ENCODE peak calls at places on chromosomes 16 and 17, in five cellular contexts. One of them, this sample, is unnamed.

GRCh38 chr16:64440421-64440831 is 681.4 kb downstream of the CDH11 start:
- DNase-seq in astrocyte: peak; percentile 99
- DNase-seq in spleen: no peak
- DNase-seq in cardiac septum: no peak
- DNase-seq in stimulated activated CD8-positive, alpha-beta memory T cell treated with anti-CD3 and anti-CD28 coated beads, Interleukin-4, amount 100 ng/mL, for 48 hours: no peak
- DNase-seq in this sample: no peak

GRCh38 chr16:73086108-73086507 is 38.2 kb upstream of the ZFHX3 start:
- DNase-seq in spleen: no peak
- DNase-seq in cardiac septum: no peak
- DNase-seq in astrocyte: no peak
- DNase-seq in stimulated activated CD8-positive, alpha-beta memory T cell treated with anti-CD3 and anti-CD28 coated beads, Interleukin-4, amount 100 ng/mL, for 48 hours: no peak
- DNase-seq in this sample: no peak

GRCh38 chr16:49834496-49835009 is 21.4 kb downstream of the ZNF423 start:
- DNase-seq in cardiac septum: no peak
- DNase-seq in spleen: no peak
- DNase-seq in stimulated activated CD8-positive, alpha-beta memory T cell treated with anti-CD3 and anti-CD28 coated beads, Interleukin-4, amount 100 ng/mL, for 48 hours: no peak
- DNase-seq in astrocyte: no peak
- DNase-seq in this sample: peak; percentile 67

GRCh38 chr16:49269231-49269630 is 12.4 kb downstream of the CBLN1 start:
- DNase-seq in cardiac septum: no peak
- DNase-seq in stimulated activated CD8-positive, alpha-beta memory T cell treated with anti-CD3 and anti-CD28 coated beads, Interleukin-4, amount 100 ng/mL, for 48 hours: no peak
- DNase-seq in spleen: no peak
- DNase-seq in astrocyte: no peak
- DNase-seq in this sample: no peak

GRCh38 chr16:10558746-10559641 is 21.4 kb downstream of the EMP2 start:
- DNase-seq in astrocyte: peak; percentile 59
- DNase-seq in stimulated activated CD8-positive, alpha-beta memory T cell treated with anti-CD3 and anti-CD28 coated beads, Interleukin-4, amount 100 ng/mL, for 48 hours: no peak
- DNase-seq in spleen: peak; percentile 82
- DNase-seq in cardiac septum: peak; percentile 86
- DNase-seq in this sample: no peak

GRCh38 chr17:1125775-1126120 is 54.0 kb downstream of the ABR start:
- DNase-seq in spleen: no peak
- DNase-seq in astrocyte: no peak
- DNase-seq in stimulated activated CD8-positive, alpha-beta memory T cell treated with anti-CD3 and anti-CD28 coated beads, Interleukin-4, amount 100 ng/mL, for 48 hours: no peak
- DNase-seq in cardiac septum: no peak
- DNase-seq in this sample: no peak

GRCh38 chr16:83928341-83929055 is 24.5 kb upstream of the OSGIN1 start:
- DNase-seq in stimulated activated CD8-positive, alpha-beta memory T cell treated with anti-CD3 and anti-CD28 coated beads, Interleukin-4, amount 100 ng/mL, for 48 hours: no peak
- DNase-seq in spleen: no peak
- DNase-seq in astrocyte: peak; percentile 66
- DNase-seq in cardiac septum: no peak
- DNase-seq in this sample: no peak

GRCh38 chr16:4512473-4512872 is 26.1 kb downstream of the CDIP1 start:
- DNase-seq in stimulated activated CD8-positive, alpha-beta memory T cell treated with anti-CD3 and anti-CD28 coated beads, Interleukin-4, amount 100 ng/mL, for 48 hours: no peak
- DNase-seq in astrocyte: no peak
- DNase-seq in cardiac septum: no peak
- DNase-seq in spleen: peak; percentile 58
- DNase-seq in this sample: no peak

GRCh38 chr16:29862383-29862883 is 593 bp downstream of the CDIPT start:
- DNase-seq in cardiac septum: no peak
- DNase-seq in stimulated activated CD8-positive, alpha-beta memory T cell treated with anti-CD3 and anti-CD28 coated beads, Interleukin-4, amount 100 ng/mL, for 48 hours: no peak
- DNase-seq in astrocyte: no peak
- DNase-seq in spleen: no peak
- DNase-seq in this sample: no peak

GRCh38 chr17:81322271-81323082 is 27.4 kb upstream of the SLC38A10 start:
- DNase-seq in cardiac septum: no peak
- DNase-seq in astrocyte: no peak
- DNase-seq in spleen: no peak
- DNase-seq in stimulated activated CD8-positive, alpha-beta memory T cell treated with anti-CD3 and anti-CD28 coated beads, Interleukin-4, amount 100 ng/mL, for 48 hours: peak; percentile 76
- DNase-seq in this sample: no peak

GRCh38 chr16:47779201-47780016 is 318.3 kb downstream of the PHKB start:
- DNase-seq in stimulated activated CD8-positive, alpha-beta memory T cell treated with anti-CD3 and anti-CD28 coated beads, Interleukin-4, amount 100 ng/mL, for 48 hours: peak; percentile 43
- DNase-seq in astrocyte: peak; percentile 29
- DNase-seq in spleen: peak; percentile 73
- DNase-seq in cardiac septum: no peak
- DNase-seq in this sample: peak; percentile 79

GRCh38 chr17:30805944-30806456 is 18.5 kb downstream of the CRLF3 start:
- DNase-seq in spleen: no peak
- DNase-seq in cardiac septum: no peak
- DNase-seq in stimulated activated CD8-positive, alpha-beta memory T cell treated with anti-CD3 and anti-CD28 coated beads, Interleukin-4, amount 100 ng/mL, for 48 hours: no peak
- DNase-seq in astrocyte: no peak
- DNase-seq in this sample: no peak

GRCh38 chr16:65547799-65548446 is 426.1 kb upstream of the CDH11 start:
- DNase-seq in astrocyte: peak; percentile 100
- DNase-seq in stimulated activated CD8-positive, alpha-beta memory T cell treated with anti-CD3 and anti-CD28 coated beads, Interleukin-4, amount 100 ng/mL, for 48 hours: no peak
- DNase-seq in cardiac septum: no peak
- DNase-seq in spleen: no peak
- DNase-seq in this sample: no peak

GRCh38 chr17:72715906-72716572 is 376.4 kb downstream of the SLC39A11 start:
- DNase-seq in cardiac septum: no peak
- DNase-seq in astrocyte: peak; percentile 97
- DNase-seq in spleen: no peak
- DNase-seq in stimulated activated CD8-positive, alpha-beta memory T cell treated with anti-CD3 and anti-CD28 coated beads, Interleukin-4, amount 100 ng/mL, for 48 hours: no peak
- DNase-seq in this sample: peak; percentile 20

GRCh38 chr17:42200702-42201101 is 6.4 kb upstream of the GHDC start:
- DNase-seq in stimulated activated CD8-positive, alpha-beta memory T cell treated with anti-CD3 and anti-CD28 coated beads, Interleukin-4, amount 100 ng/mL, for 48 hours: no peak
- DNase-seq in cardiac septum: no peak
- DNase-seq in astrocyte: peak; percentile 36
- DNase-seq in spleen: no peak
- DNase-seq in this sample: no peak

GRCh38 chr17:45090711-45091110 is 29.6 kb downstream of the NMT1 start:
- DNase-seq in spleen: peak; percentile 35
- DNase-seq in astrocyte: no peak
- DNase-seq in stimulated activated CD8-positive, alpha-beta memory T cell treated with anti-CD3 and anti-CD28 coated beads, Interleukin-4, amount 100 ng/mL, for 48 hours: no peak
- DNase-seq in cardiac septum: no peak
- DNase-seq in this sample: no peak

GRCh38 chr16:67694611-67695010 is 24.5 kb downstream of the GFOD2 start:
- DNase-seq in stimulated activated CD8-positive, alpha-beta memory T cell treated with anti-CD3 and anti-CD28 coated beads, Interleukin-4, amount 100 ng/mL, for 48 hours: no peak
- DNase-seq in spleen: no peak
- DNase-seq in astrocyte: no peak
- DNase-seq in cardiac septum: no peak
- DNase-seq in this sample: no peak

GRCh38 chr17:44210342-44211192 is 8.9 kb downstream of the UBTF start:
- DNase-seq in stimulated activated CD8-positive, alpha-beta memory T cell treated with anti-CD3 and anti-CD28 coated beads, Interleukin-4, amount 100 ng/mL, for 48 hours: peak; percentile 93
- DNase-seq in cardiac septum: peak; percentile 96
- DNase-seq in astrocyte: peak; percentile 56
- DNase-seq in spleen: peak; percentile 99
- DNase-seq in this sample: peak; percentile 88

GRCh38 chr16:49377196-49377755 is 3.7 kb downstream of the C16orf78 start:
- DNase-seq in stimulated activated CD8-positive, alpha-beta memory T cell treated with anti-CD3 and anti-CD28 coated beads, Interleukin-4, amount 100 ng/mL, for 48 hours: no peak
- DNase-seq in cardiac septum: no peak
- DNase-seq in astrocyte: no peak
- DNase-seq in spleen: no peak
- DNase-seq in this sample: no peak

GRCh38 chr17:1431631-1432104 is 24.4 kb downstream of the CRK start:
- DNase-seq in astrocyte: no peak
- DNase-seq in cardiac septum: no peak
- DNase-seq in stimulated activated CD8-positive, alpha-beta memory T cell treated with anti-CD3 and anti-CD28 coated beads, Interleukin-4, amount 100 ng/mL, for 48 hours: no peak
- DNase-seq in spleen: no peak
- DNase-seq in this sample: no peak

GRCh38 chr17:35088647-35088910 is 25.1 kb upstream of the RFFL start:
- DNase-seq in cardiac septum: no peak
- DNase-seq in astrocyte: no peak
- DNase-seq in spleen: no peak
- DNase-seq in stimulated activated CD8-positive, alpha-beta memory T cell treated with anti-CD3 and anti-CD28 coated beads, Interleukin-4, amount 100 ng/mL, for 48 hours: no peak
- DNase-seq in this sample: no peak

GRCh38 chr16:31134625-31135534 is 647 bp downstream of the PRSS8 start:
- DNase-seq in astrocyte: no peak
- DNase-seq in cardiac septum: no peak
- DNase-seq in stimulated activated CD8-positive, alpha-beta memory T cell treated with anti-CD3 and anti-CD28 coated beads, Interleukin-4, amount 100 ng/mL, for 48 hours: no peak
- DNase-seq in spleen: no peak
- DNase-seq in this sample: no peak

GRCh38 chr16:20520103-20520502 is 56.1 kb downstream of the ACSM2B start:
- DNase-seq in cardiac septum: no peak
- DNase-seq in stimulated activated CD8-positive, alpha-beta memory T cell treated with anti-CD3 and anti-CD28 coated beads, Interleukin-4, amount 100 ng/mL, for 48 hours: no peak
- DNase-seq in astrocyte: no peak
- DNase-seq in spleen: no peak
- DNase-seq in this sample: no peak

GRCh38 chr17:31593806-31594205 is 202.3 kb downstream of the RAB11FIP4 start:
- DNase-seq in spleen: peak; percentile 48
- DNase-seq in astrocyte: peak; percentile 84
- DNase-seq in stimulated activated CD8-positive, alpha-beta memory T cell treated with anti-CD3 and anti-CD28 coated beads, Interleukin-4, amount 100 ng/mL, for 48 hours: no peak
- DNase-seq in cardiac septum: peak; percentile 84
- DNase-seq in this sample: no peak

GRCh38 chr17:29549169-29549935 is 17.5 kb downstream of the ABHD15 start:
- DNase-seq in astrocyte: peak; percentile 44
- DNase-seq in spleen: no peak
- DNase-seq in stimulated activated CD8-positive, alpha-beta memory T cell treated with anti-CD3 and anti-CD28 coated beads, Interleukin-4, amount 100 ng/mL, for 48 hours: no peak
- DNase-seq in cardiac septum: no peak
- DNase-seq in this sample: no peak

GRCh38 chr17:17020821-17021193 is 21.4 kb upstream of the MPRIP start:
- DNase-seq in astrocyte: no peak
- DNase-seq in cardiac septum: no peak
- DNase-seq in spleen: peak; percentile 29
- DNase-seq in stimulated activated CD8-positive, alpha-beta memory T cell treated with anti-CD3 and anti-CD28 coated beads, Interleukin-4, amount 100 ng/mL, for 48 hours: no peak
- DNase-seq in this sample: no peak

GRCh38 chr17:55053855-55054254 is 85.3 kb downstream of the STXBP4 start:
- DNase-seq in astrocyte: no peak
- DNase-seq in spleen: no peak
- DNase-seq in stimulated activated CD8-positive, alpha-beta memory T cell treated with anti-CD3 and anti-CD28 coated beads, Interleukin-4, amount 100 ng/mL, for 48 hours: no peak
- DNase-seq in cardiac septum: no peak
- DNase-seq in this sample: no peak

GRCh38 chr16:717651-718245 is 2.8 kb downstream of the METRN start:
- DNase-seq in astrocyte: no peak
- DNase-seq in stimulated activated CD8-positive, alpha-beta memory T cell treated with anti-CD3 and anti-CD28 coated beads, Interleukin-4, amount 100 ng/mL, for 48 hours: no peak
- DNase-seq in spleen: no peak
- DNase-seq in cardiac septum: no peak
- DNase-seq in this sample: no peak

This sample was measured in putamen.